ENCODE peak calls at places on chromosomes 12 and 14, in five cellular contexts. One of them, this sample, is unnamed.

GRCh38 chr14:102019141-102019540 is 54.8 kb downstream of the DYNC1H1 start:
- DNase-seq in hepatocyte: no peak
- DNase-seq in fibroblast of mammary gland: no peak
- DNase-seq in brain microvascular endothelial cell: no peak
- DNase-seq in astrocyte: no peak
- DNase-seq in this sample: no peak

GRCh38 chr12:112852810-112853209 is 54.0 kb upstream of the OAS1 start:
- DNase-seq in hepatocyte: no peak
- DNase-seq in fibroblast of mammary gland: no peak
- DNase-seq in brain microvascular endothelial cell: no peak
- DNase-seq in astrocyte: no peak
- DNase-seq in this sample: no peak

GRCh38 chr12:33296529-33296928 is 143.1 kb downstream of the SYT10 start:
- DNase-seq in hepatocyte: no peak
- DNase-seq in fibroblast of mammary gland: no peak
- DNase-seq in brain microvascular endothelial cell: no peak
- DNase-seq in astrocyte: no peak
- DNase-seq in this sample: no peak

GRCh38 chr14:100558226-100558625 is 29.0 kb downstream of the BEGAIN start:
- DNase-seq in hepatocyte: no peak
- DNase-seq in fibroblast of mammary gland: no peak
- DNase-seq in brain microvascular endothelial cell: no peak
- DNase-seq in astrocyte: no peak
- DNase-seq in this sample: no peak

GRCh38 chr12:60845696-60846095 is 1249.9 kb downstream of the SLC16A7 start:
- DNase-seq in hepatocyte: no peak
- DNase-seq in fibroblast of mammary gland: no peak
- DNase-seq in brain microvascular endothelial cell: no peak
- DNase-seq in astrocyte: no peak
- DNase-seq in this sample: no peak

GRCh38 chr14:91830777-91831176 is 36.6 kb downstream of the TC2N start:
- DNase-seq in hepatocyte: peak; percentile 9
- DNase-seq in fibroblast of mammary gland: no peak
- DNase-seq in brain microvascular endothelial cell: no peak
- DNase-seq in astrocyte: no peak
- DNase-seq in this sample: no peak

GRCh38 chr14:56168007-56168616 is 49.9 kb downstream of the PELI2 start:
- DNase-seq in hepatocyte: no peak
- DNase-seq in fibroblast of mammary gland: no peak
- DNase-seq in brain microvascular endothelial cell: no peak
- DNase-seq in astrocyte: no peak
- DNase-seq in this sample: no peak

GRCh38 chr12:27999521-27999920 is 27.0 kb upstream of the PTHLH start:
- DNase-seq in hepatocyte: no peak
- DNase-seq in fibroblast of mammary gland: peak; percentile 77
- DNase-seq in brain microvascular endothelial cell: no peak
- DNase-seq in astrocyte: peak; percentile 88
- DNase-seq in this sample: peak; percentile 93

GRCh38 chr14:68506021-68506644 is 286.7 kb downstream of the ZFP36L1 start:
- DNase-seq in hepatocyte: no peak
- DNase-seq in fibroblast of mammary gland: peak; percentile 63
- DNase-seq in brain microvascular endothelial cell: peak; percentile 58
- DNase-seq in astrocyte: peak; percentile 84
- DNase-seq in this sample: peak; percentile 86

GRCh38 chr12:111444314-111444705 is 38.6 kb downstream of the SH2B3 start:
- DNase-seq in hepatocyte: no peak
- DNase-seq in fibroblast of mammary gland: no peak
- DNase-seq in brain microvascular endothelial cell: no peak
- DNase-seq in astrocyte: peak; percentile 64
- DNase-seq in this sample: peak; percentile 59

GRCh38 chr12:132211811-132212210 is 67.6 kb downstream of the NOC4L start:
- DNase-seq in hepatocyte: no peak
- DNase-seq in fibroblast of mammary gland: no peak
- DNase-seq in brain microvascular endothelial cell: no peak
- DNase-seq in astrocyte: no peak
- DNase-seq in this sample: no peak

GRCh38 chr12:82698959-82699358 is 12.3 kb downstream of the TMTC2 start:
- DNase-seq in hepatocyte: no peak
- DNase-seq in fibroblast of mammary gland: no peak
- DNase-seq in brain microvascular endothelial cell: no peak
- DNase-seq in astrocyte: no peak
- DNase-seq in this sample: no peak

GRCh38 chr12:128687851-128688250 is 135.9 kb downstream of the SLC15A4 start:
- DNase-seq in hepatocyte: no peak
- DNase-seq in fibroblast of mammary gland: no peak
- DNase-seq in brain microvascular endothelial cell: no peak
- DNase-seq in astrocyte: no peak
- DNase-seq in this sample: no peak

GRCh38 chr14:65846469-65846868 is 433.9 kb downstream of the FUT8 start:
- DNase-seq in hepatocyte: no peak
- DNase-seq in fibroblast of mammary gland: no peak
- DNase-seq in brain microvascular endothelial cell: no peak
- DNase-seq in astrocyte: no peak
- DNase-seq in this sample: no peak

GRCh38 chr12:78406776-78407335 is 457.7 kb upstream of the SYT1 start:
- DNase-seq in hepatocyte: no peak
- DNase-seq in fibroblast of mammary gland: peak; percentile 4
- DNase-seq in brain microvascular endothelial cell: peak; percentile 22
- DNase-seq in astrocyte: peak; percentile 54
- DNase-seq in this sample: peak; percentile 16

GRCh38 chr12:28130625-28131598 is 59.3 kb upstream of the CCDC91 start:
- DNase-seq in hepatocyte: peak; percentile 16
- DNase-seq in fibroblast of mammary gland: peak; percentile 96
- DNase-seq in brain microvascular endothelial cell: peak; percentile 100
- DNase-seq in astrocyte: peak; percentile 100
- DNase-seq in this sample: peak; percentile 95

GRCh38 chr12:6212086-6212485 is 11.9 kb downstream of the CD9 start:
- DNase-seq in hepatocyte: no peak
- DNase-seq in fibroblast of mammary gland: no peak
- DNase-seq in brain microvascular endothelial cell: no peak
- DNase-seq in astrocyte: no peak
- DNase-seq in this sample: no peak

GRCh38 chr12:63882844-63883243 is 38.3 kb downstream of the SRGAP1 start:
- DNase-seq in hepatocyte: no peak
- DNase-seq in fibroblast of mammary gland: peak; percentile 26
- DNase-seq in brain microvascular endothelial cell: no peak
- DNase-seq in astrocyte: no peak
- DNase-seq in this sample: no peak

GRCh38 chr14:61950340-61950739 is 188.1 kb downstream of the SNAPC1 start:
- DNase-seq in hepatocyte: no peak
- DNase-seq in fibroblast of mammary gland: no peak
- DNase-seq in brain microvascular endothelial cell: peak; percentile 37
- DNase-seq in astrocyte: no peak
- DNase-seq in this sample: no peak

GRCh38 chr14:63308723-63309317 is 9.9 kb downstream of the GPHB5 start:
- DNase-seq in hepatocyte: peak; percentile 60
- DNase-seq in fibroblast of mammary gland: peak; percentile 15
- DNase-seq in brain microvascular endothelial cell: peak; percentile 12
- DNase-seq in astrocyte: no peak
- DNase-seq in this sample: peak; percentile 8

GRCh38 chr14:44700184-44700583 is 193.1 kb upstream of the FSCB start:
- DNase-seq in hepatocyte: peak; percentile 8
- DNase-seq in fibroblast of mammary gland: no peak
- DNase-seq in brain microvascular endothelial cell: no peak
- DNase-seq in astrocyte: peak; percentile 83
- DNase-seq in this sample: no peak

GRCh38 chr14:29894030-29894429 is 33.6 kb downstream of the PRKD1 start:
- DNase-seq in hepatocyte: no peak
- DNase-seq in fibroblast of mammary gland: no peak
- DNase-seq in brain microvascular endothelial cell: no peak
- DNase-seq in astrocyte: no peak
- DNase-seq in this sample: no peak

GRCh38 chr14:68771631-68772030 is 21.2 kb downstream of the ZFP36L1 start:
- DNase-seq in hepatocyte: no peak
- DNase-seq in fibroblast of mammary gland: no peak
- DNase-seq in brain microvascular endothelial cell: no peak
- DNase-seq in astrocyte: no peak
- DNase-seq in this sample: no peak

GRCh38 chr14:95875831-95876768 is 532 bp upstream of the TUNAR start:
- DNase-seq in hepatocyte: no peak
- DNase-seq in fibroblast of mammary gland: no peak
- DNase-seq in brain microvascular endothelial cell: no peak
- DNase-seq in astrocyte: no peak
- DNase-seq in this sample: no peak

GRCh38 chr12:44457465-44457864 is 418.6 kb downstream of the NELL2 start:
- DNase-seq in hepatocyte: no peak
- DNase-seq in fibroblast of mammary gland: no peak
- DNase-seq in brain microvascular endothelial cell: no peak
- DNase-seq in astrocyte: no peak
- DNase-seq in this sample: no peak

GRCh38 chr12:93741741-93742085 is 64.5 kb downstream of the CRADD start:
- DNase-seq in hepatocyte: peak; percentile 32
- DNase-seq in fibroblast of mammary gland: peak; percentile 35
- DNase-seq in brain microvascular endothelial cell: no peak
- DNase-seq in astrocyte: no peak
- DNase-seq in this sample: peak; percentile 38

GRCh38 chr12:16027012-16027411 is 115.9 kb downstream of the DERA start:
- DNase-seq in hepatocyte: no peak
- DNase-seq in fibroblast of mammary gland: peak; percentile 42
- DNase-seq in brain microvascular endothelial cell: no peak
- DNase-seq in astrocyte: no peak
- DNase-seq in this sample: peak; percentile 86

GRCh38 chr12:42469355-42470006 is 120.1 kb downstream of the PRICKLE1 start:
- DNase-seq in hepatocyte: no peak
- DNase-seq in fibroblast of mammary gland: no peak
- DNase-seq in brain microvascular endothelial cell: no peak
- DNase-seq in astrocyte: no peak
- DNase-seq in this sample: no peak

GRCh38 chr14:102759416-102759815 is 17.8 kb upstream of the TRAF3 start:
- DNase-seq in hepatocyte: peak; percentile 46
- DNase-seq in fibroblast of mammary gland: no peak
- DNase-seq in brain microvascular endothelial cell: no peak
- DNase-seq in astrocyte: no peak
- DNase-seq in this sample: no peak

GRCh38 chr12:120292411-120292660 is 633 bp upstream of the RNU4-2 start:
- DNase-seq in hepatocyte: no peak
- DNase-seq in fibroblast of mammary gland: no peak
- DNase-seq in brain microvascular endothelial cell: no peak
- DNase-seq in astrocyte: no peak
- DNase-seq in this sample: no peak

GRCh38 chr12:62933220-62933870 is 1.6 kb downstream of the PPM1H start:
- DNase-seq in hepatocyte: peak; percentile 31
- DNase-seq in fibroblast of mammary gland: no peak
- DNase-seq in brain microvascular endothelial cell: no peak
- DNase-seq in astrocyte: no peak
- DNase-seq in this sample: no peak

GRCh38 chr12:76529226-76529918 is 30.2 kb downstream of the OSBPL8 start:
- DNase-seq in hepatocyte: no peak
- DNase-seq in fibroblast of mammary gland: peak; percentile 7
- DNase-seq in brain microvascular endothelial cell: no peak
- DNase-seq in astrocyte: no peak
- DNase-seq in this sample: peak; percentile 17

GRCh38 chr12:51887476-51888315 is at the start of gene ANKRD33:
- DNase-seq in hepatocyte: peak; percentile 86
- DNase-seq in fibroblast of mammary gland: peak; percentile 40
- DNase-seq in brain microvascular endothelial cell: no peak
- DNase-seq in astrocyte: no peak
- DNase-seq in this sample: no peak

DNA sequence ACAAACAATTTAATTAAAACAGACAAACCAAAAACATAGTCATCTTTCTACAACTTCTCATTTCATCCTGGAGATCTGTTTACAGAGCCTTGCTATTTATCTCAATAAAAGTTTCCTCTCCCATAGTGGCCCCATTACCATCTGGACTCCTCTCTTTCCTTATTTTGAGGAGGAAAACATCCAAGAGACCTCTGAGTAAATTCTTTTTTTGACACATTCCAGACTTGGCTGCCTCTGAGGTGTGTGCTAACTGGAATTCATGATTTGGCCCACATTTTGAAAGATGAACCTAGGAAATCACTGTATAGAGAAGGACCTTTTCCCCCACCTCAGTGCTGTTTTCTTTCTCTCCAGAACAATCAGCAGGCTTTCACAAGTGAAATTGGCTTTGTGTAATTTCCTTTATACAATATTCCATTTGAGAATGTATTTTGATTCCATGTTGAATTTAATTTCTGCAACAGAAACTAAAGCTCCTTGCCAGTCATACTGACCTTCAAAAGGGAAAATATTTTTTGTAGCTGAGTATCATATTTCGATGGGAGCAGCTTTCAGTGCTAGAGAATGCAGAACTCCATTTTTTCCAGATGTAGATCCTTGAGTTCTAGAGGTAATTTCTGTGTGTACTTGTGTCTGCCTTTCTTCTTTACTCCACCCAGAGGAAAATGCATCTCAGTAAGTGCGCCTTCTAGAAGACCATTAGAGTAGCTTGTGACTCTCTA is 245.0 kb upstream of the RGS6 start:
- DNase-seq in hepatocyte: no peak
- DNase-seq in fibroblast of mammary gland: no peak
- DNase-seq in brain microvascular endothelial cell: no peak
- DNase-seq in astrocyte: no peak
- DNase-seq in this sample: peak; percentile 84
- TF ChIP-seq CTCF in hepatocyte: no peak
- TF ChIP-seq CTCF in fibroblast of mammary gland: no peak
- TF ChIP-seq CTCF in brain microvascular endothelial cell: no peak
- TF ChIP-seq CTCF in astrocyte: no peak
- TF ChIP-seq CTCF in this sample: no peak

GRCh38 chr12:124547626-124548025 is 19.8 kb downstream of the NCOR2 start:
- DNase-seq in hepatocyte: no peak
- DNase-seq in fibroblast of mammary gland: no peak
- DNase-seq in brain microvascular endothelial cell: no peak
- DNase-seq in astrocyte: no peak
- DNase-seq in this sample: no peak
- H3K4me3 ChIP-seq in hepatocyte: no peak overlapping the region
- H3K4me3 ChIP-seq in fibroblast of mammary gland: no peak overlapping the region
- H3K4me3 ChIP-seq in brain microvascular endothelial cell: no peak overlapping the region
- H3K4me3 ChIP-seq in astrocyte: no peak overlapping the region
- H3K4me3 ChIP-seq in this sample: no peak overlapping the region

GRCh38 chr12:98861232-98861631 is 216.1 kb downstream of the APAF1 start:
- DNase-seq in hepatocyte: no peak
- DNase-seq in fibroblast of mammary gland: no peak
- DNase-seq in brain microvascular endothelial cell: no peak
- DNase-seq in astrocyte: no peak
- DNase-seq in this sample: no peak
- TF ChIP-seq CTCF in hepatocyte: no peak
- TF ChIP-seq CTCF in fibroblast of mammary gland: no peak
- TF ChIP-seq CTCF in brain microvascular endothelial cell: no peak
- TF ChIP-seq CTCF in astrocyte: no peak
- TF ChIP-seq CTCF in this sample: no peak

DNA sequence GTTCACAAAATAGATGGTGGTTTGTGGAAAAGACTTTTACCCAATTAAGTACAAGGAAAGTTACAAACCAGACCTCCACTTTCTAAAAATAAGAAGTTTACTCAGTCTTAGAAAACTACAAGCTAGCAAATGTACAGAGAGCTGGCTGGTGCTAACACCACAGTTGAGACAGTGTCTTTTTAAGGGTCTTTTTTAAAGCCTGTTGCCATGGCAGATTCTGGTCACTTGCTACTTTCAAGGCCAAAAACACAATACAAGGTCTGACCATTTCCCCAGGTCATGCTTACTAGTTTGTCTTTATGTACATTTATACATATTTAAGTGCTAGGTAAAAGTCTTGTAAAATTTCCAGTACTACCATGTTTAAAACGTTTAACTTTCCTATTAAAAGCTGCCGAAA is 2.4 kb downstream of the BTG1 start:
- DNase-seq in hepatocyte: no peak
- DNase-seq in fibroblast of mammary gland: no peak
- DNase-seq in brain microvascular endothelial cell: no peak
- DNase-seq in astrocyte: no peak
- DNase-seq in this sample: no peak
- H3K4me3 ChIP-seq in hepatocyte: peak overlapping the region; percentile 92
- H3K4me3 ChIP-seq in fibroblast of mammary gland: peak overlapping the region; percentile 97
- H3K4me3 ChIP-seq in brain microvascular endothelial cell: peak overlapping the region; percentile 93
- H3K4me3 ChIP-seq in astrocyte: peak overlapping the region; percentile 92
- H3K4me3 ChIP-seq in this sample: peak overlapping the region; percentile 85

GRCh38 chr14:90517431-90517841 is 120.6 kb downstream of the CALM1 start:
- DNase-seq in hepatocyte: peak; percentile 67
- DNase-seq in fibroblast of mammary gland: no peak
- DNase-seq in brain microvascular endothelial cell: no peak
- DNase-seq in astrocyte: no peak
- DNase-seq in this sample: no peak
- TF ChIP-seq CTCF in hepatocyte: no peak
- TF ChIP-seq CTCF in fibroblast of mammary gland: no peak
- TF ChIP-seq CTCF in brain microvascular endothelial cell: no peak
- TF ChIP-seq CTCF in astrocyte: no peak
- TF ChIP-seq CTCF in this sample: no peak